ENCODE peak calls at places on chromosome X, in five cellular contexts. One of them, this sample, is unnamed.

GRCh38 chrX:109695637-109696036 is 37.4 kb downstream of the ACSL4 start:
- DNase-seq in right atrium auricular region: no peak
- DNase-seq in esophagus squamous epithelium: no peak
- DNase-seq in CD8-positive, alpha-beta T cell: no peak
- DNase-seq in aorta: no peak
- DNase-seq in this sample: no peak

GRCh38 chrX:2609431-2610238 is 81.5 kb upstream of the CD99 start:
- DNase-seq in CD8-positive, alpha-beta T cell: no peak
- DNase-seq in esophagus squamous epithelium: no peak
- DNase-seq in right atrium auricular region: no peak
- DNase-seq in aorta: no peak
- DNase-seq in this sample: no peak

GRCh38 chrX:47515941-47516649 is 33.1 kb upstream of the ZNF41 start:
- DNase-seq in esophagus squamous epithelium: no peak
- DNase-seq in aorta: no peak
- DNase-seq in right atrium auricular region: no peak
- DNase-seq in CD8-positive, alpha-beta T cell: no peak
- DNase-seq in this sample: no peak

GRCh38 chrX:119145241-119145653 is 17.6 kb upstream of the KIAA1210 start:
- DNase-seq in right atrium auricular region: no peak
- DNase-seq in aorta: no peak
- DNase-seq in esophagus squamous epithelium: no peak
- DNase-seq in CD8-positive, alpha-beta T cell: no peak
- DNase-seq in this sample: no peak

GRCh38 chrX:71917621-71918341 is 7.1 kb downstream of the NHSL2 start:
- DNase-seq in right atrium auricular region: no peak
- DNase-seq in CD8-positive, alpha-beta T cell: no peak
- DNase-seq in aorta: no peak
- DNase-seq in esophagus squamous epithelium: no peak
- DNase-seq in this sample: no peak

GRCh38 chrX:1212532-1212931 is at the start of gene CRLF2:
- DNase-seq in aorta: peak; percentile 31
- DNase-seq in right atrium auricular region: no peak
- DNase-seq in CD8-positive, alpha-beta T cell: peak; percentile 22
- DNase-seq in esophagus squamous epithelium: no peak
- DNase-seq in this sample: no peak

GRCh38 chrX:148573119-148573518 is 72.7 kb downstream of the AFF2 start:
- DNase-seq in aorta: no peak
- DNase-seq in right atrium auricular region: no peak
- DNase-seq in esophagus squamous epithelium: no peak
- DNase-seq in CD8-positive, alpha-beta T cell: no peak
- DNase-seq in this sample: no peak

GRCh38 chrX:120464409-120464808 is 4.7 kb downstream of the LAMP2 start:
- DNase-seq in aorta: no peak
- DNase-seq in CD8-positive, alpha-beta T cell: no peak
- DNase-seq in esophagus squamous epithelium: no peak
- DNase-seq in right atrium auricular region: no peak
- DNase-seq in this sample: no peak

GRCh38 chrX:4253092-4253491 is 539.6 kb upstream of the PRKX start:
- DNase-seq in CD8-positive, alpha-beta T cell: no peak
- DNase-seq in right atrium auricular region: no peak
- DNase-seq in esophagus squamous epithelium: no peak
- DNase-seq in aorta: no peak
- DNase-seq in this sample: no peak

GRCh38 chrX:40866878-40867277 is 131.5 kb upstream of the MED14 start:
- DNase-seq in right atrium auricular region: no peak
- DNase-seq in aorta: no peak
- DNase-seq in CD8-positive, alpha-beta T cell: no peak
- DNase-seq in esophagus squamous epithelium: no peak
- DNase-seq in this sample: no peak

GRCh38 chrX:109714340-109714958 is 18.6 kb downstream of the ACSL4 start:
- DNase-seq in esophagus squamous epithelium: no peak
- DNase-seq in right atrium auricular region: no peak
- DNase-seq in CD8-positive, alpha-beta T cell: no peak
- DNase-seq in aorta: no peak
- DNase-seq in this sample: no peak

GRCh38 chrX:48045410-48046311 is 25.8 kb downstream of the ZNF630 start:
- DNase-seq in esophagus squamous epithelium: no peak
- DNase-seq in right atrium auricular region: no peak
- DNase-seq in aorta: no peak
- DNase-seq in CD8-positive, alpha-beta T cell: no peak
- DNase-seq in this sample: no peak

GRCh38 chrX:34493086-34493485 is 164.0 kb downstream of the TMEM47 start:
- DNase-seq in right atrium auricular region: no peak
- DNase-seq in esophagus squamous epithelium: no peak
- DNase-seq in CD8-positive, alpha-beta T cell: no peak
- DNase-seq in aorta: no peak
- DNase-seq in this sample: no peak

GRCh38 chrX:19888419-19888879 is 1.0 kb upstream of the SH3KBP1 start:
- DNase-seq in esophagus squamous epithelium: no peak
- DNase-seq in aorta: no peak
- DNase-seq in right atrium auricular region: no peak
- DNase-seq in CD8-positive, alpha-beta T cell: peak; percentile 25
- DNase-seq in this sample: no peak

GRCh38 chrX:20252392-20253231 is 14.1 kb downstream of the RPS6KA3 start:
- DNase-seq in aorta: no peak
- DNase-seq in right atrium auricular region: no peak
- DNase-seq in esophagus squamous epithelium: no peak
- DNase-seq in CD8-positive, alpha-beta T cell: peak; percentile 71
- DNase-seq in this sample: peak; percentile 36

GRCh38 chrX:18561020-18561419 is 110.9 kb downstream of the RS1 start:
- DNase-seq in esophagus squamous epithelium: no peak
- DNase-seq in aorta: no peak
- DNase-seq in right atrium auricular region: no peak
- DNase-seq in CD8-positive, alpha-beta T cell: no peak
- DNase-seq in this sample: no peak

GRCh38 chrX:71117358-71117757 is 1.0 kb upstream of the MED12 start:
- DNase-seq in aorta: no peak
- DNase-seq in esophagus squamous epithelium: no peak
- DNase-seq in CD8-positive, alpha-beta T cell: no peak
- DNase-seq in right atrium auricular region: no peak
- DNase-seq in this sample: no peak

GRCh38 chrX:81900522-81900921 is 698.6 kb downstream of the SH3BGRL start:
- DNase-seq in right atrium auricular region: no peak
- DNase-seq in aorta: no peak
- DNase-seq in CD8-positive, alpha-beta T cell: no peak
- DNase-seq in esophagus squamous epithelium: no peak
- DNase-seq in this sample: no peak

GRCh38 chrX:104039689-104040505 is at the start of gene H2BW2:
- DNase-seq in aorta: no peak
- DNase-seq in esophagus squamous epithelium: no peak
- DNase-seq in CD8-positive, alpha-beta T cell: no peak
- DNase-seq in right atrium auricular region: no peak
- DNase-seq in this sample: no peak

GRCh38 chrX:20016618-20016945 is 25.7 kb upstream of the BCLAF3 start:
- DNase-seq in esophagus squamous epithelium: no peak
- DNase-seq in CD8-positive, alpha-beta T cell: no peak
- DNase-seq in right atrium auricular region: no peak
- DNase-seq in aorta: no peak
- DNase-seq in this sample: no peak

GRCh38 chrX:12771445-12772069 is 19.7 kb upstream of the PRPS2 start:
- DNase-seq in right atrium auricular region: no peak
- DNase-seq in esophagus squamous epithelium: no peak
- DNase-seq in aorta: peak; percentile 78
- DNase-seq in CD8-positive, alpha-beta T cell: peak; percentile 58
- DNase-seq in this sample: peak; percentile 5

GRCh38 chrX:132426695-132427281 is 62.0 kb downstream of the MBNL3 start:
- DNase-seq in aorta: no peak
- DNase-seq in right atrium auricular region: no peak
- DNase-seq in CD8-positive, alpha-beta T cell: no peak
- DNase-seq in esophagus squamous epithelium: no peak
- DNase-seq in this sample: no peak

GRCh38 chrX:66074920-66075879 is 35.3 kb upstream of the VSIG4 start:
- DNase-seq in CD8-positive, alpha-beta T cell: peak; percentile 45
- DNase-seq in right atrium auricular region: peak; percentile 70
- DNase-seq in esophagus squamous epithelium: peak; percentile 1
- DNase-seq in aorta: peak; percentile 76
- DNase-seq in this sample: peak; percentile 8

GRCh38 chrX:48958635-48959094 is 1.3 kb upstream of the OTUD5 start:
- DNase-seq in CD8-positive, alpha-beta T cell: no peak
- DNase-seq in esophagus squamous epithelium: no peak
- DNase-seq in aorta: peak; percentile 85
- DNase-seq in right atrium auricular region: peak; percentile 67
- DNase-seq in this sample: no peak

GRCh38 chrX:67599532-67599931 is 55.7 kb downstream of the AR start:
- DNase-seq in aorta: no peak
- DNase-seq in esophagus squamous epithelium: no peak
- DNase-seq in right atrium auricular region: no peak
- DNase-seq in CD8-positive, alpha-beta T cell: no peak
- DNase-seq in this sample: no peak

GRCh38 chrX:49171752-49172279 is at the start of gene PLP2:
- DNase-seq in aorta: peak; percentile 90
- DNase-seq in CD8-positive, alpha-beta T cell: peak; percentile 77
- DNase-seq in esophagus squamous epithelium: no peak
- DNase-seq in right atrium auricular region: no peak
- DNase-seq in this sample: no peak

GRCh38 chrX:53087378-53087777 is 5.2 kb downstream of the TSPYL2 start:
- DNase-seq in CD8-positive, alpha-beta T cell: no peak
- DNase-seq in right atrium auricular region: no peak
- DNase-seq in aorta: no peak
- DNase-seq in esophagus squamous epithelium: no peak
- DNase-seq in this sample: no peak
- H3K27ac ChIP-seq in CD8-positive, alpha-beta T cell: no peak overlapping the region
- H3K27ac ChIP-seq in right atrium auricular region: peak overlapping the region; percentile 84
- H3K27ac ChIP-seq in aorta: no peak overlapping the region
- H3K27ac ChIP-seq in esophagus squamous epithelium: peak overlapping the region; percentile 88
- H3K27ac ChIP-seq in this sample: peak overlapping the region; percentile 98

DNA sequence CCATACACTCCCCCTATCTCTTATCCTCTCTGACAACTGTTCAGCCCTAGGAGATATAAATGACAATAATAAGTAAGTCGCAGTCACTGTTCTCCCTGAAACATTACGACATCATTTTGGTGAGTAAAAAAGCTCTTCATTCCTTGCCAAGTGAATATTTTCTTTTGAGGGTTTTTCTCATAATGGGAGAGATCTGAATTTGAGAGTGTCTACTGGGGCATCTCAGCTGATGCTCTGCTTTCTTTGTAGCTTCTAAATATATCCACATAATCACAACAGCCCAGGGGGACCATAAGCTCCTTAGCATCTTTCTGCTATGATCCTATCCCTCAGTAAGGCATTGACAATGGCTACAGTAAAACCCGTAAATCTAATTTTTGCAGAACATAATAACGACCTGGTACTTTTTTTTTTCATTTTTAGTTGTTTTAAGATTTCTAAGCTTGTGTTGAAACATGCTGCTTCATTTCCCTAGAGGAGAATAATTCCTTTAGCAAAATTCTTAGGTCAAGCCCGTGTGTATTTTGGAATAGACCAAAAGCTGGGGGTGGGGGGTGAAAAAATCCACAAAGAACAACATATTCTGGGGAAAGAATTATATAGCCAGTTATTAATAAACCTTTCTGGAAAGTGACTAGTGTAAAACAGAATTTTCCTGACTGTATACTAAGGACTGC is 78.1 kb upstream of the GPM6B start:
- DNase-seq in esophagus squamous epithelium: no peak
- DNase-seq in right atrium auricular region: no peak
- DNase-seq in CD8-positive, alpha-beta T cell: no peak
- DNase-seq in aorta: no peak
- DNase-seq in this sample: no peak
- H3K4me1 ChIP-seq in esophagus squamous epithelium: no peaks in the 10 kb centered on the region
- H3K4me1 ChIP-seq in right atrium auricular region: no peaks in the 10 kb centered on the region
- H3K4me1 ChIP-seq in CD8-positive, alpha-beta T cell: no peaks in the 10 kb centered on the region
- H3K4me1 ChIP-seq in aorta: peaks cover 2% of the 10 kb centered on the region
- H3K4me1 ChIP-seq in this sample: no peaks in the 10 kb centered on the region

GRCh38 chrX:151396827-151397740 is at the start of gene VMA21:
- DNase-seq in aorta: peak; percentile 96
- DNase-seq in right atrium auricular region: peak; percentile 85
- DNase-seq in CD8-positive, alpha-beta T cell: peak; percentile 77
- DNase-seq in esophagus squamous epithelium: peak; percentile 15
- DNase-seq in this sample: peak; percentile 71

GRCh38 chrX:151396042-151396826 is 772 bp upstream of the VMA21 start:
- DNase-seq in aorta: no peak
- DNase-seq in CD8-positive, alpha-beta T cell: peak; percentile 31
- DNase-seq in right atrium auricular region: peak; percentile 62
- DNase-seq in esophagus squamous epithelium: no peak
- DNase-seq in this sample: peak; percentile 4

GRCh38 chrX:151391722-151392121 is 5.3 kb upstream of the VMA21 start:
- DNase-seq in CD8-positive, alpha-beta T cell: no peak
- DNase-seq in right atrium auricular region: no peak
- DNase-seq in esophagus squamous epithelium: no peak
- DNase-seq in aorta: no peak
- DNase-seq in this sample: no peak

GRCh38 chrX:151397741-151398070 is 700 bp downstream of the VMA21 start:
- DNase-seq in esophagus squamous epithelium: no peak
- DNase-seq in CD8-positive, alpha-beta T cell: no peak
- DNase-seq in right atrium auricular region: no peak
- DNase-seq in aorta: no peak
- DNase-seq in this sample: no peak

GRCh38 chrX:151393514-151393913 is 3.5 kb upstream of the VMA21 start:
- DNase-seq in esophagus squamous epithelium: no peak
- DNase-seq in CD8-positive, alpha-beta T cell: peak; percentile 57
- DNase-seq in aorta: no peak
- DNase-seq in right atrium auricular region: no peak
- DNase-seq in this sample: no peak
- H3K9me3 ChIP-seq in esophagus squamous epithelium: no peaks in the 10 kb centered on the region
- H3K9me3 ChIP-seq in CD8-positive, alpha-beta T cell: no peaks in the 10 kb centered on the region
- H3K9me3 ChIP-seq in aorta: no peaks in the 10 kb centered on the region
- H3K9me3 ChIP-seq in right atrium auricular region: no peaks in the 10 kb centered on the region
- H3K9me3 ChIP-seq in this sample: no peaks in the 10 kb centered on the region

DNA sequence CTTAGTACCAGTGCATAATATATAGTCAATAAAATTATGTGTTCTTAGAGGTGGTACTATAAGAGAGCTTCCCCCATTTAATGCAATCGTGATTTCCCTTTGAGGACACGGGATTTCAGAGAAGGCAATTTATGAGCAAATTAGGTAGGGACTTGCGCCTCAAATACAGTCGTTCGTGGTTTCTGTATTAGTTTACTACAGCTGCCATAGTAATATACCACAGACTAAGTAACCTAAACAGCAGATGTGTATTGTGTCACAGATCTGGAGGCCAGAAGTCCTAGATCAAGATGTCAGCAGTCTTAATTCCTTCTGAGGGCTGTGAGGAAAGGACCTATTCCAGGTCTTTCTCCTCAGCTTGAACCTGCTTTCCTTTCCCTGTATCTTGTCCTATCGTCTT is 1.5 kb upstream of the PUDP start:
- DNase-seq in esophagus squamous epithelium: no peak
- DNase-seq in aorta: no peak
- DNase-seq in CD8-positive, alpha-beta T cell: no peak
- DNase-seq in right atrium auricular region: no peak
- DNase-seq in this sample: no peak
- H3K27ac ChIP-seq in esophagus squamous epithelium: no peak overlapping the region
- H3K27ac ChIP-seq in aorta: no peak overlapping the region
- H3K27ac ChIP-seq in CD8-positive, alpha-beta T cell: no peak overlapping the region
- H3K27ac ChIP-seq in right atrium auricular region: no peak overlapping the region
- H3K27ac ChIP-seq in this sample: no peak overlapping the region

GRCh38 chrX:130995351-130995967 is 62.7 kb upstream of the ARHGAP36 start:
- DNase-seq in right atrium auricular region: no peak
- DNase-seq in aorta: no peak
- DNase-seq in CD8-positive, alpha-beta T cell: no peak
- DNase-seq in esophagus squamous epithelium: no peak
- DNase-seq in this sample: no peak
- H3K4me1 ChIP-seq in right atrium auricular region: no peaks in the 10 kb centered on the region
- H3K4me1 ChIP-seq in aorta: no peaks in the 10 kb centered on the region
- H3K4me1 ChIP-seq in CD8-positive, alpha-beta T cell: no peaks in the 10 kb centered on the region
- H3K4me1 ChIP-seq in esophagus squamous epithelium: no peaks in the 10 kb centered on the region
- H3K4me1 ChIP-seq in this sample: no peaks in the 10 kb centered on the region

GRCh38 chrX:135910251-135910650 is 16.7 kb downstream of the SAGE1 start:
- DNase-seq in esophagus squamous epithelium: no peak
- DNase-seq in CD8-positive, alpha-beta T cell: no peak
- DNase-seq in right atrium auricular region: no peak
- DNase-seq in aorta: no peak
- DNase-seq in this sample: no peak
- H3K9me3 ChIP-seq in esophagus squamous epithelium: no peaks in the 10 kb centered on the region
- H3K9me3 ChIP-seq in CD8-positive, alpha-beta T cell: no peaks in the 10 kb centered on the region
- H3K9me3 ChIP-seq in right atrium auricular region: no peaks in the 10 kb centered on the region
- H3K9me3 ChIP-seq in aorta: no peaks in the 10 kb centered on the region
- H3K9me3 ChIP-seq in this sample: no peaks in the 10 kb centered on the region

This sample was measured in tibial nerve.